ENCODE peak calls at places on chromosomes 7 and 10, in seven cellular contexts. F is stomach, Y is suprapubic skin, H is transverse colon, M is A549, E is tibial nerve, U is GM12878. X is an unnamed sample.

GRCh38 chr10:103528551-103528950 is 35.0 kb downstream of the NEURL1 start:
- DNase-seq in H (no peak), E (no peak), U (no peak), M (no peak), F (no peak), Y (no peak), X (no peak)

GRCh38 chr10:74825371-74826141 is 844 bp upstream of the KAT6B start:
- DNase-seq in Y (no peak), U (no peak), H (peak), F (peak), E (peak), M (no peak), X (no peak)

GRCh38 chr10:114000461-114000860 is 43.2 kb upstream of the ADRB1 start:
- DNase-seq in H (no peak), M (no peak), U (no peak), F (no peak), Y (no peak), E (no peak), X (no peak)

GRCh38 chr7:19834566-19834965 is 61.1 kb upstream of the TMEM196 start:
- DNase-seq in H (no peak), Y (no peak), U (no peak), E (no peak), F (no peak), M (peak), X (no peak)

GRCh38 chr7:101950450-101951119 is 133.2 kb downstream of the CUX1 start:
- DNase-seq in Y (no peak), E (no peak), M (peak), H (no peak), F (no peak), U (no peak), X (no peak)

GRCh38 chr7:4641667-4642467 is 40.2 kb upstream of the FOXK1 start:
- DNase-seq in U (peak), Y (peak), H (peak), F (peak), E (peak), M (peak), X (peak)

GRCh38 chr10:118286051-118286838 is 55.9 kb downstream of the FAM204A start:
- DNase-seq in M (no peak), F (no peak), Y (no peak), U (no peak), H (no peak), E (no peak), X (no peak)

GRCh38 chr7:111871283-111871682 is 309.0 kb upstream of the IMMP2L start:
- DNase-seq in F (no peak), M (no peak), U (no peak), E (no peak), Y (no peak), H (no peak), X (no peak)

GRCh38 chr7:35260254-35260653 is 6.4 kb upstream of the TBX20 start:
- DNase-seq in H (no peak), E (no peak), U (no peak), M (no peak), F (no peak), Y (no peak), X (no peak)

GRCh38 chr10:120131183-120131582 is 238.7 kb downstream of the SEC23IP start:
- DNase-seq in F (no peak), Y (no peak), H (no peak), E (no peak), U (no peak), M (peak), X (no peak)

GRCh38 chr7:66283003-66283920 is 78.1 kb downstream of the TPST1 start:
- DNase-seq in U (no peak), H (no peak), F (no peak), Y (no peak), M (peak), E (no peak), X (no peak)

GRCh38 chr10:11880169-11881027 is 57.2 kb downstream of the PROSER2 start:
- DNase-seq in Y (no peak), F (no peak), H (no peak), M (no peak), U (no peak), E (no peak), X (no peak)

GRCh38 chr10:131200856-131201470 is 110.6 kb downstream of the TCERG1L start:
- DNase-seq in H (no peak), F (peak), U (no peak), Y (no peak), E (no peak), M (no peak), X (no peak)

GRCh38 chr7:142542938-142543337 is 206.3 kb upstream of the PRSS1 start:
- DNase-seq in M (no peak), U (no peak), Y (no peak), H (no peak), F (no peak), E (no peak), X (no peak)

GRCh38 chr7:31493714-31494181 is 20.1 kb upstream of the ITPRID1 start:
- DNase-seq in Y (no peak), F (peak), H (peak), E (no peak), M (no peak), U (no peak), X (no peak)

GRCh38 chr10:3766046-3766761 is 18.8 kb downstream of the KLF6 start:
- DNase-seq in E (no peak), U (no peak), F (no peak), H (no peak), M (no peak), Y (no peak), X (no peak)

GRCh38 chr7:107907-108306 is 84.5 kb upstream of the FAM20C start:
- DNase-seq in F (no peak), U (no peak), M (no peak), H (no peak), Y (no peak), E (no peak), X (no peak)

GRCh38 chr10:70590663-70591416 is 11.7 kb downstream of the PRF1 start:
- DNase-seq in E (no peak), U (peak), M (no peak), Y (no peak), H (no peak), F (peak), X (peak)

GRCh38 chr10:53770903-53771302 is 998.3 kb upstream of the MBL2 start:
- DNase-seq in M (no peak), H (no peak), Y (no peak), U (no peak), E (no peak), F (no peak), X (no peak)
- TF ChIP-seq EP300 in M (no peak), H (no peak), Y (no peak), U (no peak), E (no peak), F (no peak), X (no peak)

DNA sequence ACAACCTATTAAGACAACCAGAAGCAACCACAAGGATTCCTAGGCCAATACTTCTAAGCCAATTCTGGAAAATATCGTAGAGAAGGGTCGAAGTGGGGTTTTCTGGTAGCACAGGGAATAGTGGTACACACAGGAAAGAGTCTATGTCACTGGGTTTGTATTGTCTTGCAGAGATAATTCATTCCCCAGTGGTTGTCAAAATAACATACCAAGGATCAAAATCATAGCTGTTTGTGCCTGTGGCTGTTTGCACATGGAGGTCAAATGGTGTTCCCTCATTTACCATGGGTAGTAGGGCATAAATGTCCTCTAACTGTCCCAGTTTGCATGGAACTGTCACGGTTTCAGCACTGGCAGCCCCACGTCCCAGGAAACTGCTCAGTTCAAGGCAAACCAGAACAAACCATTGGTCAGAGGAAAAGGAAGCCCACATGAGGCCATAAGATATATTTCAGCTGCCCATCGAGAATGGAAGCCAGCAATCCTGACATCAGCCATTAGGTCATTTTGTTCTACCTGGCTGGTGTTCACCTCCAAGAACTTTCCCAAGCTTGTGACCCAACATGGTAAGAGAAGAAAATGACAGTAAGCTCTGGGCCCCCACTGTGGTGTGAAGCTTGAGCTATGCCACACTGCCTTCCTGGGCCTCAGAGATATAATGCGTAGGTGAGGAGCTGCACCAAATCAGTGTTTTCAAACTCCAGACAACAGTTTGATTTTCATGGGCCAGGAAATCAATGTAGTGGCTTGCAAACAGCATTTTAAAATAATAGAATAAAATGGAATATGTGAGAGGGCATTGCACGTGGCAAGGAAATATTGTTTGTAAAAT is 53.9 kb upstream of the NFE2L3 start:
- DNase-seq in Y (no peak), M (peak), U (no peak), F (no peak), H (no peak), E (no peak), X (no peak)
- H3K27ac ChIP-seq in Y (no peak), M (no peak), U (no peak), F (no peak), H (no peak), E (no peak), X (no peak)

DNA sequence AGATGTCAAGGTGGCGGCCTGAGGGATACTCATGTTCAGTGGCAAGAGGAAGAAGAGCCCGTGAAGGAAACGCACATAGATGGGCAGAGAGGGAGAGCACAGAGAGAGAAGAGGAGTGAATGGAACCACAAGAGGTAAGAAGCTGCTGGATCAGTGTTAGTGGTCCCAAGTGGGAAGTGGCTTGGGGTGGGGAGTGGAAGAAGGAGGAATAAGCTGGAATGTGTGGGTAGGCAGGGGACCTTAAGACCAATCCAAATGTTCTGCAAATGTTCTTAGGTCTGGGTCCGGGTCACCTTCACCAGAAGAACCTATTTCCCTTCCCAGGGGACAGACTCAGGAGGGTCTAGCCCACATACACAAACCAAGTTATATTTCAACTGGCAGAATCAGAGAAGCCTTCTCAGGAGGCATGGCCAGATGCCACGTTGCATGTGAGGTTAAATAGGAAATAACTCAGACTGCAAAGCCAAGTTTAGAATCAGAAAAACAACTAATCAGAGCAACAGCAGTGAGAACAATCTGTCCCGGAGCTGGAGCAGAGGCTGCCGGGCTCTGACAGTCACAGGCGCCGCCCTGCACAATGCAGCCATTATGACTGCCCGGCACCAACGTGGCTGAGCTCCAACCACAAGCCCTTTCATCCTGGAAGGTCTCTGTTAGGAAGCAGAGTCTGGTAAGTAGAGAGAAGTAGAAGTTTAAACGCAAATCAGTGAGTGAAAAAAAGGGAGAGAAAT is 78.6 kb upstream of the ARMC3 start:
- DNase-seq in E (peak), U (no peak), Y (peak), M (no peak), F (peak), H (peak), X (peak)
- TF ChIP-seq EP300 in E (peak), U (no peak), Y (no peak), M (no peak), F (peak), H (peak), X (peak)

GRCh38 chr10:124708922-124709520 is 35.2 kb downstream of the FAM53B start:
- DNase-seq in M (no peak), E (no peak), U (no peak), Y (no peak), F (no peak), H (no peak), X (no peak)
- H3K27ac ChIP-seq in M (no peak), E (peak), U (no peak), Y (peak), F (peak), H (peak), X (peak)

X was measured in ovary.